ENCODE peak calls at places on chromosome 10, in eight cellular contexts. C is IMR-90; Y is colonic mucosa; A is vagina; P is ovary; Q is neural progenitor cell; N is naive thymus-derived CD4-positive, alpha-beta T cell; W is aorta. E is an unnamed sample. For H3K4me1, the result is how much of the 10 kb centered on the place peaks cover.

GRCh38 chr10:70966848-70967553 is 78.6 kb upstream of the PCBD1 start:
- DNase-seq in W (no peak), Q (no peak), A (no peak), Y (no peak), P (no peak), N (no peak), C (no peak), E (no peak)

GRCh38 chr10:33421789-33422188 is 87.3 kb upstream of the NRP1 start:
- DNase-seq in N (no peak), Q (no peak), W (peak), C (peak), Y (no peak), P (no peak), A (no peak), E (peak)

GRCh38 chr10:31706921-31707571 is 221.6 kb downstream of the ARHGAP12 start:
- DNase-seq in P (peak), Q (peak), A (no peak), C (no peak), W (no peak), N (no peak), Y (no peak), E (no peak)

GRCh38 chr10:42926831-42927230 is 144.2 kb downstream of the BMS1 start:
- DNase-seq in Q (peak), C (no peak), P (no peak), W (no peak), Y (no peak), N (no peak), A (no peak), E (no peak)

GRCh38 chr10:7100004-7100697 is 310.7 kb downstream of the SFMBT2 start:
- DNase-seq in Q (no peak), Y (no peak), A (no peak), W (no peak), C (no peak), P (no peak), N (no peak), E (no peak)

GRCh38 chr10:105197960-105198359 is 556.9 kb downstream of the SORCS3 start:
- DNase-seq in P (no peak), N (no peak), Y (no peak), C (no peak), W (no peak), Q (no peak), A (no peak), E (no peak)

GRCh38 chr10:61779950-61780659 is 117.4 kb downstream of the CABCOCO1 start:
- DNase-seq in Q (no peak), N (no peak), Y (peak), C (peak), A (no peak), P (no peak), W (peak), E (peak)

GRCh38 chr10:8454357-8454756 is 399.9 kb downstream of the GATA3 start:
- DNase-seq in P (no peak), N (no peak), A (no peak), Q (no peak), C (no peak), Y (no peak), W (no peak), E (no peak)

GRCh38 chr10:58807631-58808024 is 295.0 kb downstream of the BICC1 start:
- DNase-seq in N (no peak), Q (no peak), C (peak), Y (no peak), A (no peak), W (no peak), P (no peak), E (no peak)

GRCh38 chr10:126667568-126667967 is 2.9 kb downstream of the C10orf90 start:
- DNase-seq in P (no peak), A (no peak), N (no peak), C (no peak), Q (no peak), W (no peak), Y (no peak), E (no peak)

GRCh38 chr10:18238875-18239485 is 98.8 kb downstream of the CACNB2 start:
- DNase-seq in P (no peak), Y (no peak), N (no peak), C (peak), Q (peak), A (peak), W (no peak), E (peak)

GRCh38 chr10:25912796-25913195 is 21.2 kb upstream of the MYO3A start:
- DNase-seq in W (no peak), Q (peak), A (no peak), P (no peak), N (no peak), C (no peak), Y (no peak), E (no peak)

GRCh38 chr10:94963901-94964300 is 25.4 kb downstream of the CYP2C9 start:
- DNase-seq in W (no peak), C (peak), Y (peak), Q (peak), P (no peak), A (no peak), N (no peak), E (peak)

GRCh38 chr10:13961096-13961495 is 369.6 kb downstream of the FRMD4A start:
- DNase-seq in W (no peak), A (no peak), Y (no peak), P (no peak), N (no peak), C (peak), Q (no peak), E (no peak)

GRCh38 chr10:17851611-17852010 is 42.5 kb downstream of the MRC1 start:
- DNase-seq in P (no peak), C (no peak), W (peak), Q (no peak), N (no peak), A (no peak), Y (peak), E (peak)

GRCh38 chr10:98655512-98655911 is 208.8 kb upstream of the HPS1 start:
- DNase-seq in Y (no peak), A (no peak), N (no peak), W (no peak), P (no peak), Q (no peak), C (no peak), E (no peak)

GRCh38 chr10:98404571-98405396 is 10.2 kb downstream of the PYROXD2 start:
- DNase-seq in C (peak), Q (no peak), P (no peak), A (no peak), W (peak), N (no peak), Y (no peak), E (no peak)

GRCh38 chr10:112539340-112539739 is 92.3 kb downstream of the VTI1A start:
- DNase-seq in N (no peak), P (no peak), A (no peak), Q (no peak), C (no peak), W (no peak), Y (no peak), E (no peak)

GRCh38 chr10:42960491-42961155 is 116.2 kb upstream of the RET start:
- DNase-seq in W (peak), C (peak), P (no peak), Q (no peak), N (no peak), A (no peak), Y (peak), E (no peak)

GRCh38 chr10:95450188-95450587 is 111.0 kb downstream of the SORBS1 start:
- DNase-seq in Y (no peak), C (no peak), A (no peak), Q (no peak), P (no peak), W (no peak), N (no peak), E (no peak)

GRCh38 chr10:61313460-61313859 is 139.7 kb downstream of the TMEM26 start:
- DNase-seq in Q (no peak), P (no peak), N (no peak), Y (no peak), W (no peak), A (no peak), C (peak), E (no peak)

GRCh38 chr10:24691113-24691512 is 32.6 kb downstream of the ARHGAP21 start:
- DNase-seq in C (peak), W (no peak), Y (no peak), A (no peak), P (no peak), Q (peak), N (no peak), E (peak)

GRCh38 chr10:28054211-28054888 is 55.5 kb upstream of the ODAD2 start:
- DNase-seq in P (no peak), A (no peak), N (no peak), Q (no peak), W (no peak), Y (no peak), C (peak), E (no peak)

GRCh38 chr10:2949948-2950354 is 117.4 kb upstream of the PFKP start:
- DNase-seq in C (peak), P (no peak), A (no peak), Q (no peak), Y (no peak), N (no peak), W (no peak), E (no peak)

GRCh38 chr10:90751107-90751997 is 106.5 kb downstream of the HTR7 start:
- DNase-seq in C (peak), Y (peak), Q (peak), P (no peak), N (no peak), A (no peak), W (no peak), E (peak)

GRCh38 chr10:110137142-110137545 is 70.3 kb upstream of the MXI1 start:
- DNase-seq in P (no peak), W (no peak), C (peak), N (no peak), Y (no peak), A (no peak), Q (peak), E (no peak)

GRCh38 chr10:96512524-96512991 is 1.2 kb downstream of the TLL2 start:
- DNase-seq in Q (peak), C (peak), A (no peak), N (no peak), Y (peak), P (peak), W (no peak), E (peak)

GRCh38 chr10:30052062-30052461 is 7.3 kb downstream of the JCAD start:
- DNase-seq in Y (no peak), Q (no peak), W (no peak), P (no peak), C (peak), N (no peak), A (no peak), E (no peak)

DNA sequence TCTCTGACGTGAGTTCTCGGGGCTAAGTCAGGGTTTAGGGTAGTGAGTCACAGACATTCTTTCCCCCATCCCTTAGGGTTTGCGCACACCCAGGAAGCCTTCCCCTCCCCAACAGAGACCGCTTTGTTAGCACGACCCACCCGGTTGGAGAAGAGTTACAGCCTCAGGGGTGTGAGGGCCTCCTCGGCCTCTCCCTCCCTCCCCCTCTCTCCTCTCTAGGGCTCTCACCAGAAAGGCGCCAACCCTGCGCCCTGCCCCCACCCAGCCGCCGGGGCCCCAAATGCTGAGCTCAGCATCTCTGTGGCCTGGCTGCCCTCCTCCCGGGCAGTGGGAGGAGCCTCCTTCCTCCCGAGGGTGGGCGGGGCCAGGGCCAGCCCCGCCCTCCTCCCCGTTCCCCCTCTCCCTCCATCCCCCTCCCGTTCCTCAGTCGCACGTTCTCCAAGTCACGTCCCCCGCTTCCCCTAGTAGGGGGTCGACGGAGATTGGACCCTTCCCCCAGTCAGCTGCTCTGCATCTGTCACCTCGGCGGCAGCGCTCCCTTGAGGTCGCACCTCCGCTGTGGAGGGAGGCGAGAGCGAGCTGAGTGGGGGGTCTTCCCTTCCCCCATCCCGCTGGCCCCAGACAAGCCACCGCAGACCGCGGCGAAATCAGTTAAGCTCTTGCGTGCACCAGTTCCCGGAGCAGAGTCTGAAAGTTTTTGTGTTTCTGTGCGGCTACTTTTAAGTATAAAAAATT is 13.0 kb upstream of the DDIT4 start:
- DNase-seq in N (peak), W (peak), Y (peak), P (peak), A (peak), C (peak), Q (peak), E (peak)
- H3K4me1 ChIP-seq in N (half or more), W (under half), Y (under half), P (under half), A (half or more), C (under half), Q (half or more), E (half or more)

GRCh38 chr10:130481076-130481930 is 345.1 kb downstream of the GLRX3 start:
- DNase-seq in C (no peak), P (no peak), N (no peak), Q (no peak), Y (no peak), A (no peak), W (no peak), E (no peak)
- H3K4me3 ChIP-seq in C (no peak), P (no peak), N (no peak), Q (no peak), Y (no peak), A (no peak), W (no peak), E (no peak)

GRCh38 chr10:5592070-5592469 is 67.3 kb downstream of the CALML3 start:
- DNase-seq in P (no peak), N (no peak), Y (no peak), A (no peak), W (peak), C (no peak), Q (no peak), E (no peak)
- H3K27ac ChIP-seq in P (no peak), N (no peak), Y (no peak), A (no peak), W (no peak), C (no peak), Q (no peak), E (no peak)

GRCh38 chr10:123402656-123403055 is 248.5 kb downstream of the BUB3 start:
- DNase-seq in Y (no peak), A (no peak), C (no peak), P (no peak), N (no peak), W (no peak), Q (no peak), E (no peak)

GRCh38 chr10:123398756-123399155 is 244.6 kb downstream of the BUB3 start:
- DNase-seq in Q (no peak), W (no peak), A (no peak), P (no peak), Y (no peak), C (no peak), N (no peak), E (no peak)

GRCh38 chr10:123399276-123399839 is 245.2 kb downstream of the BUB3 start:
- DNase-seq in Q (no peak), Y (no peak), C (no peak), N (no peak), A (no peak), P (no peak), W (no peak), E (no peak)

GRCh38 chr10:123404357-123404756 is 250.2 kb downstream of the BUB3 start:
- DNase-seq in Y (no peak), Q (no peak), P (no peak), C (no peak), W (no peak), N (no peak), A (no peak), E (no peak)

DNA sequence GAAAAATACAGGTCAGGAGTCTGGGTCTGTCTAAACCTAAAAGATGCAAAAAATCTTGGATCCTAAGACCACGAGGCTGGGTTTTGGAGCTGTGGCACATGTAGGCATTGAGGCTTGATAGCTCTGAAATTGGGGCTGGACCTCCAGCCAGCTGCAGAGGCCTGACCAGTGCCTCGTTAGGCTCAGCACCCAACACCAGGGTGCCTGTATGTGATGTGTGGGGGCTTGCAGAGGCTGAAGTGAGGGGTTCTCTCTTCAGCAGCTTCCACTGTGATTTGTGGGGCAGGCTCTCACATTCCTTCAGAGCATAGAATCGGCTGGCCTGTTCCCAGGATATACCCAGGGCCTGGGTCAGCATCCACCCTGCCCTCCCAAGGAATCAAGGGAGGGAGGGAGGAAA is 247.8 kb downstream of the BUB3 start:
- DNase-seq in N (no peak), W (no peak), A (no peak), P (no peak), Y (no peak), Q (no peak), C (no peak), E (no peak)
- H3K4me1 ChIP-seq in N (under half), W (under half), A (under half), P (under half), Y (under half), Q (under half), C (under half), E (under half)

DNA sequence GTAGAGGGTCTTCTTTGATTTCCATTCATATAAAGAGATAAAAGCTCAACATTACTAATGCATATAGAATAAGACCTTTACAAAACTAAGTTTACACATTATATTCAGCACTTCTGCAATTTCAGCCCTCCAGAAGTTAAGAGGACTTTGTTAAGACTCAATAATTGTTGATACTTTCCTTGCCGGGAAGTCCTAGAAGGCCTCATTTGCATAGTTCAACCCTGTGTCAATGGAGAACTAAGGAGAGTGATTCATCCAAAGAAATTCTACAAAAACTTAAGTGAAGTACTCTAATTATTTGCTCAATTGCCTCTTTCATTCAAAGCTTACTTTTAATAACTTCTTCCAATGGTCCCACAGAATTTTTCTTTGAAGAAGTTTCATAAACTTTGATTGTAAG is 1060.3 kb upstream of the CELF2 start:
- DNase-seq in P (no peak), A (no peak), W (no peak), N (no peak), Q (no peak), C (peak), Y (no peak), E (no peak)
- H3K4me3 ChIP-seq in P (no peak), A (no peak), W (no peak), N (no peak), Q (no peak), C (no peak), Y (no peak), E (no peak)

GRCh38 chr10:75034131-75034512 is 77.3 kb upstream of the SAMD8 start:
- DNase-seq in Q (no peak), P (peak), C (no peak), A (no peak), W (no peak), Y (no peak), N (no peak), E (no peak)

GRCh38 chr10:75032119-75032518 is 79.3 kb upstream of the SAMD8 start:
- DNase-seq in W (no peak), P (no peak), Y (no peak), N (no peak), C (no peak), A (no peak), Q (no peak), E (no peak)

GRCh38 chr10:75033399-75034130 is 77.9 kb upstream of the SAMD8 start:
- DNase-seq in A (no peak), C (no peak), P (peak), Y (no peak), W (no peak), N (no peak), Q (no peak), E (no peak)

GRCh38 chr10:75034714-75035258 is 76.7 kb upstream of the SAMD8 start:
- DNase-seq in C (no peak), A (no peak), W (no peak), N (no peak), P (peak), Q (no peak), Y (no peak), E (no peak)

DNA sequence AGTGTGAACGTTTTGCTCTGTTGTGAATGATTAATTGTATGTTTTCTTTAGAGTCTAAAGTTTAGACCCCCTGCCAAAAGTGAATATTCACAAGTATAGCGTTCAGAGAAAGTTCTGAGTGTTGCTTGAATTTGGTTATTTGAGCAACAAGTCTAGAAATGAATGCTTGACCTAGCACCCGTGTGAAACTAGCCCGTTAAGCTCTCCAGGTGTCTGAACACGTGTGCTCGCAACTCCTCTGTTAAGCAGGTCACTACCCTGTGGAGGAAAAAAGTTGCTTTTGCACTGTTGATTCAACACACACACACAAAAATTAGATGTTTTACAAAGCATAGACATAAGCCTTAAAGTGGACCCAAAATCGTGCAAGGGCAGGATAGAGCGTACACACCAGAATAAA is 78.6 kb upstream of the SAMD8 start:
- DNase-seq in C (no peak), P (no peak), W (no peak), Q (no peak), Y (no peak), N (no peak), A (no peak), E (no peak)
- H3K27ac ChIP-seq in C (no peak), P (no peak), W (no peak), Q (no peak), Y (no peak), N (no peak), A (no peak), E (no peak)

GRCh38 chr10:34726862-34727261 is 88.2 kb downstream of the PARD3 start:
- DNase-seq in A (no peak), Q (no peak), C (no peak), P (no peak), W (no peak), Y (no peak), N (no peak), E (no peak)

GRCh38 chr10:34729619-34730018 is 85.5 kb downstream of the PARD3 start:
- DNase-seq in N (no peak), W (no peak), A (no peak), Y (no peak), Q (no peak), C (no peak), P (no peak), E (no peak)

GRCh38 chr10:34730726-34731125 is 84.4 kb downstream of the PARD3 start:
- DNase-seq in A (no peak), P (no peak), Q (no peak), C (no peak), Y (no peak), W (no peak), N (no peak), E (no peak)

GRCh38 chr10:34728361-34728760 is 86.7 kb downstream of the PARD3 start:
- DNase-seq in Q (no peak), Y (no peak), W (no peak), P (no peak), C (no peak), A (no peak), N (no peak), E (no peak)

DNA sequence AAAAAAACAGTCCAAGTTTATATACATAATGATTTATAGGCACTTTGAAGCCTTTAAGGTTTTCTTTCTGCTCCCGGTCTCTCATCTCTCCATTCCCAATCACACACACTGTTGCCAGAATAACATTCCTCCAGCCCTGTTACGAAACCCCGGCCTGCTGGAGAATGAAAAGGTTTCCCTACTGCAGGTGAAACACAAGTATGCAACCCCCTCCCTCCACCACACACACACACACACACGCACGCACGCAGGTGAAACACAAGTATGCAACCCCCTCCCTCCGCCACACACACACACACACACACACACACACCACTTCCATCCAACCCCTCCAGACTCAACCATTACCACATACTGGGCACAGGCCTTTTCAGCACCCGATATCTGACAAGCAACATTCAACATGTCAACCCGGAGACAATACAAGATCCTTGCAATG is 87.5 kb downstream of the PARD3 start:
- DNase-seq in Q (no peak), N (no peak), W (no peak), A (no peak), Y (no peak), P (no peak), C (no peak), E (peak)
- H3K4me1 ChIP-seq in Q (under half), N (under half), W (under half), A (half or more), Y (under half), P (under half), C (under half), E (half or more)